ENCODE peak calls at places on chromosome 14, in five cellular contexts. I is cardiac muscle cell, W is adrenal gland, N is ovary, F is fibroblast of pulmonary artery. T is an unnamed sample.
A peak's percentile ranks its signal among the peaks of the same experiment; 100 is the strongest.

GRCh38 chr14:104353921-104354701 is 215.7 kb downstream of the KIF26A start:
- DNase-seq in I (no peak), W (peak; percentile 72), N (peak; percentile 31), F (no peak), T (no peak)

GRCh38 chr14:31197671-31198070 is 9.9 kb downstream of the HECTD1 start:
- DNase-seq in I (no peak), W (no peak), N (no peak), F (no peak), T (no peak)

GRCh38 chr14:66359500-66359899 is 126.7 kb upstream of the CCDC196 start:
- DNase-seq in I (peak; percentile 81), W (peak; percentile 15), N (no peak), F (peak; percentile 82), T (peak; percentile 81)

GRCh38 chr14:33573296-33573695 is 377.6 kb downstream of the EGLN3 start:
- DNase-seq in I (no peak), W (no peak), N (no peak), F (no peak), T (no peak)

GRCh38 chr14:80624581-80624980 is 317.0 kb downstream of the CEP128 start:
- DNase-seq in I (no peak), W (no peak), N (no peak), F (no peak), T (no peak)

GRCh38 chr14:64364907-64365306 is 23.2 kb upstream of the MTHFD1 start:
- DNase-seq in I (peak; percentile 47), W (no peak), N (no peak), F (peak; percentile 39), T (peak; percentile 63)

GRCh38 chr14:72894623-72895378 is 900 bp upstream of the DPF3 start:
- DNase-seq in I (no peak), W (peak; percentile 50), N (no peak), F (no peak), T (peak; percentile 16)

GRCh38 chr14:58138065-58138718 is 13.8 kb downstream of the ARMH4 start:
- DNase-seq in I (no peak), W (peak; percentile 9), N (no peak), F (no peak), T (no peak)

GRCh38 chr14:24398298-24398942 is 383 bp upstream of the NYNRIN start:
- DNase-seq in I (peak; percentile 79), W (no peak), N (peak; percentile 68), F (peak; percentile 48), T (peak; percentile 80)

GRCh38 chr14:67815573-67816235 is 686 bp downstream of the ZFYVE26 start:
- DNase-seq in I (peak; percentile 47), W (peak; percentile 25), N (no peak), F (peak; percentile 56), T (peak; percentile 52)

GRCh38 chr14:105422695-105423487 is 3.3 kb downstream of the MTA1 start:
- DNase-seq in I (no peak), W (no peak), N (no peak), F (no peak), T (no peak)

GRCh38 chr14:102352213-102352612 is 10.5 kb downstream of the CINP start:
- DNase-seq in I (no peak), W (no peak), N (no peak), F (no peak), T (no peak)

GRCh38 chr14:74483321-74483720 is 9.8 kb downstream of the NPC2 start:
- DNase-seq in I (peak; percentile 30), W (no peak), N (no peak), F (no peak), T (no peak)

GRCh38 chr14:68696721-68697495 is 96.0 kb downstream of the ZFP36L1 start:
- DNase-seq in I (no peak), W (no peak), N (no peak), F (no peak), T (no peak)

GRCh38 chr14:105061428-105062047 is 3.7 kb downstream of the GPR132 start:
- DNase-seq in I (no peak), W (peak; percentile 16), N (no peak), F (no peak), T (no peak)

GRCh38 chr14:65010211-65010931 is 23.7 kb downstream of the FNTB start:
- DNase-seq in I (no peak), W (no peak), N (no peak), F (no peak), T (no peak)

GRCh38 chr14:37194698-37195097 is 3.0 kb upstream of the MIPOL1 start:
- DNase-seq in I (no peak), W (no peak), N (no peak), F (no peak), T (no peak)

GRCh38 chr14:36870776-36871175 is 209.1 kb downstream of the PAX9 start:
- DNase-seq in I (no peak), W (no peak), N (no peak), F (no peak), T (no peak)

GRCh38 chr14:64707661-64708060 is 3.4 kb downstream of the PLEKHG3 start:
- DNase-seq in I (peak; percentile 69), W (no peak), N (no peak), F (peak; percentile 72), T (peak; percentile 51)

GRCh38 chr14:73944432-73945158 is 5.3 kb downstream of the FAM161B start:
- DNase-seq in I (no peak), W (peak; percentile 77), N (no peak), F (no peak), T (no peak)

GRCh38 chr14:34075826-34076225 is 125.0 kb upstream of the EGLN3 start:
- DNase-seq in I (no peak), W (no peak), N (no peak), F (no peak), T (no peak)

GRCh38 chr14:104554608-104555401 is 24.8 kb upstream of the C14orf180 start:
- DNase-seq in I (peak; percentile 11), W (no peak), N (peak; percentile 38), F (no peak), T (no peak)

GRCh38 chr14:66249544-66249943 is 236.6 kb upstream of the CCDC196 start:
- DNase-seq in I (no peak), W (no peak), N (no peak), F (no peak), T (no peak)

GRCh38 chr14:102903248-102903888 is 19.1 kb upstream of the AMN start:
- DNase-seq in I (no peak), W (no peak), N (no peak), F (no peak), T (no peak)

GRCh38 chr14:34199585-34199984 is 248.7 kb upstream of the EGLN3 start:
- DNase-seq in I (peak; percentile 21), W (no peak), N (no peak), F (peak; percentile 7), T (peak; percentile 2)

GRCh38 chr14:36373982-36374673 is 53.7 kb upstream of the MBIP start:
- DNase-seq in I (peak; percentile 80), W (peak; percentile 88), N (peak; percentile 44), F (peak; percentile 83), T (peak; percentile 84)

GRCh38 chr14:99647407-99647806 is 2.5 kb downstream of the HHIPL1 start:
- DNase-seq in I (no peak), W (no peak), N (no peak), F (no peak), T (peak; percentile 19)

GRCh38 chr14:25400607-25401206 is 350.8 kb upstream of the STXBP6 start:
- DNase-seq in I (peak; percentile 44), W (peak; percentile 88), N (no peak), F (peak; percentile 58), T (peak; percentile 51)

GRCh38 chr14:81313775-81314429 is 86.2 kb downstream of the STON2 start:
- DNase-seq in I (peak; percentile 32), W (no peak), N (no peak), F (no peak), T (no peak)

GRCh38 chr14:54427914-54428313 is 13.3 kb downstream of the CNIH1 start:
- DNase-seq in I (no peak), W (no peak), N (no peak), F (no peak), T (no peak)

GRCh38 chr14:102086346-102086971 is 385 bp downstream of the HSP90AA1 start:
- DNase-seq in I (peak; percentile 65), W (peak; percentile 66), N (peak; percentile 71), F (peak; percentile 63), T (peak; percentile 64)

GRCh38 chr14:42110167-42110566 is 503.5 kb downstream of the LRFN5 start:
- DNase-seq in I (peak; percentile 67), W (peak; percentile 3), N (no peak), F (peak; percentile 70), T (peak; percentile 76)

GRCh38 chr14:82855912-82856381 is 1322.3 kb upstream of the SEL1L start:
- DNase-seq in I (peak; percentile 20), W (no peak), N (no peak), F (peak; percentile 37), T (peak; percentile 1)
- TF ChIP-seq CTCF in I (peak; percentile 24), W (no peak), N (no peak), F (peak; percentile 9), T (no peak)

GRCh38 chr14:93960774-93961438 is 15.5 kb downstream of the ASB2 start:
- DNase-seq in I (no peak), W (no peak), N (no peak), F (no peak), T (no peak)

GRCh38 chr14:93957751-93958566 is 18.4 kb downstream of the ASB2 start:
- DNase-seq in I (no peak), W (no peak), N (no peak), F (no peak), T (no peak)

GRCh38 chr14:93958567-93959238 is 17.7 kb downstream of the ASB2 start:
- DNase-seq in I (no peak), W (no peak), N (no peak), F (no peak), T (no peak)

GRCh38 chr14:93960108-93960475 is 16.3 kb downstream of the ASB2 start:
- DNase-seq in I (no peak), W (no peak), N (no peak), F (no peak), T (no peak)

GRCh38 chr14:93959239-93960107 is 16.9 kb downstream of the ASB2 start:
- DNase-seq in I (peak; percentile 85), W (peak; percentile 88), N (no peak), F (peak; percentile 86), T (peak; percentile 94)
- H3K4me3 ChIP-seq in I (no peak overlapping the region), W (no peak overlapping the region), N (no peak overlapping the region), F (no peak overlapping the region), T (no peak overlapping the region)

DNA sequence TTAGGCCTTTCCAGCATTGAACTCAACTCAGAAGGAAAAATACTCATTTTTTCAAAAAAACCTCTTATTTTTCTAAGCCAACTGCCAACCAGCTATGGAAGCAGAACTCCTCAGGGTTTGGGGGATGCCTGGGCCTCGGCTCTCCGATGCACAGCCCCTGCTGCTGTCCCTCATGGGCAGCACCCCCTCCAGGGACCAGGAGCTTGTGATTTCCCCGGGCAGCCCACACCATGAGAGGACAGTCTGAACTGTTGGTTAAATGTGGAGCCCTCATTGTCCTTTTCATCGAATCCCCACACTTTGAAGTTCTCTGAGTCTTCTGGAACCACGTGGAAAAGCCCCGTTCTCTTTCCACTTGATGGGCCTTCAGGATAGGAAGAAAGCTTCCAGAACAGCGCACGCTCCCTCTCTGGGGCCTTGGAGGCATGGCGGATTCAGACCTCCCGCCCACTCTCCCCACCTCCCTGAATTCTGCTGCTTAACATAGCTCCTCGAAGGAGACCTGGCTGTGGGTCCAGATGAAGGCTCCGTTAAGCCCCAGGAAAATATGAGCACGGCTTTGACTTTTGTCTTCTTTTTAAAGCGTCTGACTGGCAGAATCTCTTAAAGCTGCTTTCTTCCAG is 156.6 kb downstream of the CALM1 start:
- DNase-seq in I (no peak), W (no peak), N (no peak), F (no peak), T (no peak)
- TF ChIP-seq CTCF in I (no peak), W (no peak), N (no peak), F (no peak), T (no peak)

DNA sequence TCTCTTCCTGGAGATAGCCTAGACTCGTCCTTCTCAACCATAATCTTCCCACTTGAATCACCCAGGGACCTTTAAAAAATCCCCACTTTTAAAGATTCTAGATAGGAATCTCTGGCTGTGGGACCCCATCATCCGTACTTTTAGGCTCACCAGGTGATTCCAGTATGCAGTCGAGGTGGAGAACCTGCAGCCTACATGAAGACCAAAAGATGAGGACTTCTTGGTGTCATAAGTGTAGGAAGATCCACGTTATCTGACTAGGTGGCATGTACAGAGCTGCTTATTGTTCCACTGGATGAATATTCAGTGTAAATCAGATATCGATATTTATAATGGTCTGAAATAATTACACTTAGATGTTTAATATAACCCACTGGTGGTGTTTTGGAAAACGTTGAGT is 2.6 kb downstream of the PRKCH start:
- DNase-seq in I (no peak), W (no peak), N (no peak), F (no peak), T (no peak)
- H3K4me3 ChIP-seq in I (peak overlapping the region; percentile 79), W (no peak overlapping the region), N (no peak overlapping the region), F (no peak overlapping the region), T (no peak overlapping the region)